ENCODE peak calls at places on chromosomes 13 and 19, in ten cellular contexts. K is A549, V is tibial nerve, M is transverse colon, L is stomach, W is suprapubic skin, F is K562, B is SK-N-SH, H is GM12878, Q is HepG2. X is an unnamed sample.
A peak's percentile ranks its signal among the peaks of the same experiment; 100 is the strongest.

GRCh38 chr13:73914119-73914518 is 220.1 kb downstream of the KLF12 start:
- DNase-seq in K (no peak), V (no peak), M (no peak), L (no peak), W (no peak), F (no peak), B (no peak), H (no peak), Q (no peak), X (no peak)

GRCh38 chr19:871446-872265 is 12.2 kb downstream of the CFD start:
- DNase-seq in K (no peak), V (no peak), M (no peak), L (no peak), W (no peak), F (peak; percentile 60), B (peak; percentile 75), H (no peak), Q (peak; percentile 44), X (peak; percentile 42)

GRCh38 chr19:1650627-1651009 is 1.8 kb downstream of the TCF3 start:
- DNase-seq in K (no peak), V (no peak), M (no peak), L (no peak), W (no peak), F (peak; percentile 55), B (peak; percentile 67), H (no peak), Q (no peak), X (no peak)

GRCh38 chr19:43525836-43526771 is 897 bp downstream of the ETHE1 start:
- DNase-seq in K (no peak), V (no peak), M (peak; percentile 86), L (peak; percentile 38), W (no peak), F (peak; percentile 18), B (peak; percentile 54), H (no peak), Q (no peak), X (no peak)

GRCh38 chr13:37194428-37194861 is 89.0 kb upstream of the CSNK1A1L start:
- DNase-seq in K (no peak), V (no peak), M (no peak), L (no peak), W (no peak), F (no peak), B (no peak), H (no peak), Q (no peak), X (no peak)

GRCh38 chr19:33477781-33478180 is 43.8 kb downstream of the PEPD start:
- DNase-seq in K (no peak), V (no peak), M (no peak), L (no peak), W (no peak), F (no peak), B (no peak), H (no peak), Q (no peak), X (no peak)

GRCh38 chr19:2926341-2927031 is 18.3 kb downstream of the ZNF77 start:
- DNase-seq in K (no peak), V (no peak), M (no peak), L (no peak), W (no peak), F (no peak), B (no peak), H (no peak), Q (no peak), X (no peak)

GRCh38 chr19:50020481-50020880 is 4.7 kb downstream of the VRK3 start:
- DNase-seq in K (no peak), V (no peak), M (no peak), L (no peak), W (no peak), F (no peak), B (no peak), H (no peak), Q (no peak), X (no peak)

GRCh38 chr19:41308450-41309224 is 1.3 kb upstream of the CCDC97 start:
- DNase-seq in K (peak; percentile 97), V (peak; percentile 99), M (peak; percentile 97), L (peak; percentile 98), W (peak; percentile 97), F (peak; percentile 66), B (peak; percentile 85), H (peak; percentile 76), Q (peak; percentile 76), X (peak; percentile 94)

GRCh38 chr19:41309225-41310030 is 544 bp upstream of the CCDC97 start:
- DNase-seq in K (no peak), V (no peak), M (no peak), L (no peak), W (no peak), F (no peak), B (no peak), H (no peak), Q (no peak), X (peak; percentile 29)

GRCh38 chr19:41311072-41311471 is 1.1 kb downstream of the CCDC97 start:
- DNase-seq in K (no peak), V (no peak), M (no peak), L (no peak), W (no peak), F (no peak), B (no peak), H (no peak), Q (no peak), X (no peak)

GRCh38 chr19:41310031-41310831 is at the start of gene CCDC97:
- DNase-seq in K (peak; percentile 99), V (peak; percentile 70), M (peak; percentile 90), L (peak; percentile 89), W (peak; percentile 90), F (peak; percentile 95), B (peak; percentile 94), H (peak; percentile 68), Q (peak; percentile 75), X (peak; percentile 90)

DNA sequence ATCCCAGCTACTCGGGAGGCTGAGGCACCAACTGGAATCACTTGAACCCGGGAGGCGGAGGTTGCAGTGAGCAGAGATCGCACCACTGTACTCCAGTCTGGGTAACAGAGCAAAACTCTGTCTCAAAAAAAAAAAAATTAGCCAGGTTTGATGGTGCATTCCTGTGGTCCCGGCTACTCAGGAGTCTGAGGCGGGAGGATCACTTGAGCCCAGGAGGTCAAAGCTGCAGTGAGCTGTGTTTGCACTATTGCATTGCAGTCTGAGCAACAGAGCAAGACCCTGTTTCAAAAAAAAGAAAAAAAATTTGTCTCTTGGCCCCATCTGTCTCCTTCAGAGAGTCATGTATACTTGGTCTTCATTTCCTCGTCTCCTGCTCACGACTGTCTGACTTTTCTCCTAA is 1.6 kb downstream of the CCDC97 start:
- DNase-seq in K (no peak), V (no peak), M (no peak), L (no peak), W (no peak), F (no peak), B (no peak), H (no peak), Q (no peak), X (no peak)
- H3K4me3 ChIP-seq in K (no peak overlapping the region), V (no peak overlapping the region), M (no peak overlapping the region), L (peak overlapping the region; percentile 62), W (no peak overlapping the region), F (peak overlapping the region; percentile 67), B (no peak overlapping the region), H (peak overlapping the region; percentile 98), Q (peak overlapping the region; percentile 85), X (no peak overlapping the region)

GRCh38 chr19:55676889-55677505 is 2.0 kb downstream of the EPN1 start:
- DNase-seq in K (no peak), V (no peak), M (no peak), L (no peak), W (no peak), F (no peak), B (no peak), H (no peak), Q (no peak), X (no peak)

GRCh38 chr19:55679343-55680257 is 4.6 kb downstream of the EPN1 start:
- DNase-seq in K (no peak), V (no peak), M (no peak), L (no peak), W (no peak), F (no peak), B (no peak), H (no peak), Q (no peak), X (no peak)

GRCh38 chr19:55676384-55676783 is 1.4 kb downstream of the EPN1 start:
- DNase-seq in K (no peak), V (no peak), M (no peak), L (peak; percentile 90), W (no peak), F (no peak), B (no peak), H (no peak), Q (no peak), X (no peak)

GRCh38 chr19:55677572-55678028 is 2.6 kb downstream of the EPN1 start:
- DNase-seq in K (no peak), V (no peak), M (no peak), L (peak; percentile 67), W (no peak), F (no peak), B (no peak), H (no peak), Q (no peak), X (no peak)

DNA sequence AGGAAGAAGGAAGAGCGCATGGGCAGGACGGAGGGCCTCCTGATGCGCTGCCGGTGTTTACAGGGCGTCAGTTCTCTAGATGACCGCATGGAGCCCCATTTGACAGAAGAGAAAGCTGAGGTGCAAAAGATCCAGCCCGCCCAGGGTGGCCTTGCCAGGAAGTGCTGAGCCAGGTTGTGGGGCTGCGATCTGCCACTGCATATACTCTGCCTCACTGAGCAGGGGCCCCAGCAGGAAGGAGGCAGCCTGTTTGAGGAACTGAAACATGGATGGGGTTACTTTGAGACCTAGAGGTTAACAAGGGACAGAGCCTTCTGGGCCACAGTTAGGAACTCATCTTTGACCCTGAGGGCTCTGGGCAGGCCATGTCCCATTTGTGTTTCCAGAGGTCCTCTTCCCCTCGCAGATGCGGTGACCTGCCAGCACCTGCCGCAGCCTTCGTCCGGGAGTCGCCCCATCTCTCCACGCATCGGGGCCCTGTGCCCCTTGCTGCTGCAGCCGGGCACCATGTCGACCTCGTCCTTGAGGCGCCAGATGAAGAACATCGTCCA is 3.2 kb downstream of the EPN1 start:
- DNase-seq in K (no peak), V (no peak), M (peak; percentile 70), L (peak; percentile 43), W (no peak), F (no peak), B (no peak), H (peak; percentile 88), Q (no peak), X (no peak)
- TF ChIP-seq EP300 in K (no peak), V (no peak), M (no peak), L (no peak), W (no peak), F (no peak), B (no peak), H (peak; percentile 60), Q (no peak), X (no peak)

DNA sequence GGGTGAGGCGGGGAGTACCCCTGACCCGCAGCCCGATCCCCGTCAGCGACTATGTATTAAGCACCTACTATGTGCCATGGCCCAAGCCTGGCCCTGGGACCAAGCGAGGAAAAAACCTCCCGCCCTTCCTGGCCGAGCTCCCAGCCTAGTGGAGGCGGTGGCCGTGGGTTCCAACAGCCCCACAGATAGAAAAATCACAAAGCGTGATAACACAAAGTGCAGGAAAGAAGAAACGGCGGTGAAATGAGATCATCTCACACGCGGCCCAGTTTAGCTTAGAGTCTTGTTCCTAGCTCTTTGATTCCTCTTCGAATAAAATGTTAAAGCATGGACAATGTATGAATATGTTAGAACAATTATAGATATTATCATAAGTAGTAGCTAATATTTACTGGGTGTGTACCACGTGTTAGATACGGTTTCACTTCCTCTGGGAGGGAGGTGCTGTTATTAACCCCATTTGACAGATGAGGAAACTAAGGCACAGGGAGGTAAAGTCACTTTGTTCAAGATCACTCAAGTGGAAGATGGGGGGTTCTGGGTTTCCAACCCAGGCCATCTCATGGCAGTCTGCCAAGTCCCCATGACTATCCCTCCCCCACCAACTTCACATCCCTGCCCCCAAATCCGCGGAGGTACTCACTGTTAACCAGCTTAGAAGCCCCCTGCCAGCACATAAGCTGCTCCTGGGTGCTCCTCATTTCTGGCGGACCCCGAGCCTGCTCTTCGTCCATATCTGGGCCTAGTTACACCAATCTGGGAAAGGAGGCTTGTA is 1.2 kb upstream of the FXYD7 start:
- DNase-seq in K (no peak), V (no peak), M (no peak), L (no peak), W (no peak), F (no peak), B (no peak), H (no peak), Q (no peak), X (peak; percentile 61)
- H3K4me3 ChIP-seq in K (peak overlapping the region; percentile 36), V (peak overlapping the region; percentile 38), M (no peak overlapping the region), L (peak overlapping the region; percentile 38), W (peak overlapping the region; percentile 12), F (peak overlapping the region; percentile 43), B (no peak overlapping the region), H (peak overlapping the region; percentile 47), Q (no peak overlapping the region), X (no peak overlapping the region)

GRCh38 chr19:51258761-51259160 is 7.9 kb downstream of the SIGLECL1 start:
- DNase-seq in K (no peak), V (no peak), M (no peak), L (no peak), W (no peak), F (no peak), B (no peak), H (no peak), Q (no peak), X (no peak)

GRCh38 chr19:51256053-51256682 is 5.3 kb downstream of the SIGLECL1 start:
- DNase-seq in K (no peak), V (no peak), M (no peak), L (no peak), W (no peak), F (no peak), B (no peak), H (no peak), Q (no peak), X (no peak)

GRCh38 chr19:51258165-51258564 is 7.3 kb downstream of the SIGLECL1 start:
- DNase-seq in K (no peak), V (no peak), M (no peak), L (no peak), W (no peak), F (no peak), B (no peak), H (no peak), Q (no peak), X (no peak)

GRCh38 chr19:51257471-51257870 is 6.6 kb downstream of the SIGLECL1 start:
- DNase-seq in K (no peak), V (no peak), M (no peak), L (no peak), W (no peak), F (no peak), B (no peak), H (no peak), Q (no peak), X (no peak)

DNA sequence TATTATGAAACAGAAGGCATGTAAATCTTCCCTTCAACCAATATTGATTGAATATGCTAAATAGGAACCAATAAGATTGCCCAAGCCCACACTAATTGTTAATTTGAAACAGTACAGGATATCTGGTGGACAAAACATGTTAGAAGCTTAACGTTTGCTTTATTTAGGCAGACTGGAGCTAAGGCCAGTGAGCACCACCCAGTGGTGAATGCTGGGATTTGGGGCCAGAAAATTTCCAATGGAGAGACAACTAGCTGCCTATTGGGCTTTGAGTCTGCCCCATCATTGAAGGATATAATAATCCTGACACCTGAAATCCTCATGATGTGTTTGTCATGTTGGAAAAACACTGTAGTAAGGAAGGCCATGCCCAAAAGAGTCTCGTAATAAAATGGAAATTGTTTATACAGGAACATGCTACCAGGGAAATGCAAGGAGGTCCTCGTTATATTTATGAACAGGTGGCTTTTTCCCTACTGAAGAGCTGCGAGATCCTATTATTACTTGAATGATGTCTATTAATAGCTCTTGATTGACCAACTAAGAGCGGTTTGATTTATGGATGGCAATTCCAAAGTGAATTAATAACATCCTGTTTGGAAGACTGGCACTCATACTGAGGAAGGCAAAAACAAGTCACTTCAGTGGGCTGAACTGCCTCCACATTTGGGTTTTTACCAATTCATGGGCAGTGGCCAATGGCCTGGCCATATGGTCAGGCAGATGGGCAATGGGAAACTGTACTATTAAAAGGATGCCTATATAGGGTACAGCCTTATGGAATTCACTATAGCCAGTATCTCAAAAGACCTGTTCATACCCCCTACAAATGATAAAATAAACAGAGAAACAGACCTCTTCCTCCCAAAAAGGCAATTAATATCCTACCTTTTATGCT is 8.7 kb downstream of the SIGLECL1 start:
- DNase-seq in K (peak; percentile 43), V (no peak), M (no peak), L (no peak), W (no peak), F (peak; percentile 57), B (peak; percentile 48), H (peak; percentile 12), Q (peak; percentile 24), X (no peak)
- TF ChIP-seq EP300 in K (no peak), V (no peak), M (no peak), L (no peak), W (no peak), F (no peak), B (no peak), H (no peak), Q (no peak), X (no peak)

X was measured in ovary.